ENCODE peak calls at places on chromosome X, in eight cellular contexts. F is GM23338; B is lower lobe of right lung; M is CD4-positive, alpha-beta T cell; Y is mesothelial cell of epicardium; G is endothelial cell; V is fibroblast of the aortic adventitia; P is D721Med. L is an unnamed sample.

GRCh38 chrX:11349661-11350337 is 56.6 kb downstream of the AMELX start:
- DNase-seq in F (no peak), B (no peak), M (no peak), Y (no peak), G (no peak), V (no peak), P (no peak), L (no peak)

GRCh38 chrX:132750312-132751042 is 208.0 kb downstream of the HS6ST2 start:
- DNase-seq in F (no peak), B (no peak), M (no peak), Y (no peak), G (no peak), V (no peak), P (no peak), L (no peak)

GRCh38 chrX:119880552-119881437 is 9.2 kb downstream of the NDUFA1 start:
- DNase-seq in F (peak), B (no peak), M (no peak), Y (no peak), G (peak), V (peak), P (no peak), L (peak)

GRCh38 chrX:1451676-1452496 is 823 bp downstream of the ASMTL start:
- DNase-seq in F (no peak), B (no peak), M (no peak), Y (peak), G (peak), V (no peak), P (no peak), L (no peak)

GRCh38 chrX:83495882-83496281 is 12.2 kb upstream of the POU3F4 start:
- DNase-seq in F (no peak), B (no peak), M (no peak), Y (no peak), G (no peak), V (no peak), P (no peak), L (no peak)

GRCh38 chrX:108261541-108262218 is 170.1 kb downstream of the ATG4A start:
- DNase-seq in F (no peak), B (no peak), M (no peak), Y (no peak), G (no peak), V (peak), P (no peak), L (peak)

GRCh38 chrX:125203379-125203736 is 116.3 kb upstream of the TEX13C start:
- DNase-seq in F (peak), B (no peak), M (no peak), Y (peak), G (peak), V (no peak), P (no peak), L (no peak)

GRCh38 chrX:83022020-83022419 is 486.1 kb upstream of the POU3F4 start:
- DNase-seq in F (no peak), B (no peak), M (no peak), Y (no peak), G (no peak), V (no peak), P (no peak), L (peak)

GRCh38 chrX:1528884-1529203 is 8.1 kb downstream of the P2RY8 start:
- DNase-seq in F (no peak), B (no peak), M (no peak), Y (no peak), G (no peak), V (no peak), P (no peak), L (no peak)

GRCh38 chrX:9708923-9709553 is 56.6 kb downstream of the GPR143 start:
- DNase-seq in F (peak), B (peak), M (peak), Y (peak), G (peak), V (peak), P (peak), L (peak)

GRCh38 chrX:105461013-105461412 is 240.5 kb upstream of the TEX13A start:
- DNase-seq in F (no peak), B (no peak), M (no peak), Y (no peak), G (no peak), V (no peak), P (no peak), L (peak)

GRCh38 chrX:65644621-65645287 is 22.7 kb upstream of the MSN start:
- DNase-seq in F (no peak), B (peak), M (no peak), Y (no peak), G (no peak), V (peak), P (no peak), L (peak)

GRCh38 chrX:96447161-96447560 is 237.5 kb upstream of the DIAPH2 start:
- DNase-seq in F (no peak), B (no peak), M (no peak), Y (no peak), G (no peak), V (no peak), P (no peak), L (no peak)

GRCh38 chrX:154417157-154417556 is 5.8 kb downstream of the TAFAZZIN start:
- DNase-seq in F (no peak), B (no peak), M (no peak), Y (no peak), G (no peak), V (no peak), P (no peak), L (no peak)

GRCh38 chrX:10620121-10620699 is at the start of gene MID1:
- DNase-seq in F (peak), B (peak), M (no peak), Y (peak), G (peak), V (peak), P (peak), L (peak)

GRCh38 chrX:51743179-51743957 is at the start of gene GSPT2:
- DNase-seq in F (peak), B (peak), M (peak), Y (peak), G (peak), V (peak), P (no peak), L (peak)

GRCh38 chrX:7059214-7059838 is 88.2 kb upstream of the STS start:
- DNase-seq in F (no peak), B (no peak), M (no peak), Y (no peak), G (no peak), V (no peak), P (no peak), L (no peak)

GRCh38 chrX:45781901-45782553 is 581.4 kb upstream of the DIPK2B start:
- DNase-seq in F (peak), B (no peak), M (no peak), Y (no peak), G (no peak), V (peak), P (no peak), L (peak)

GRCh38 chrX:139187738-139188137 is 342.8 kb upstream of the F9 start:
- DNase-seq in F (no peak), B (no peak), M (no peak), Y (no peak), G (no peak), V (no peak), P (no peak), L (no peak)

GRCh38 chrX:137033774-137034507 is at the start of gene GPR101:
- DNase-seq in F (peak), B (no peak), M (no peak), Y (no peak), G (no peak), V (no peak), P (no peak), L (no peak)

GRCh38 chrX:103367502-103367901 is 8.8 kb upstream of the BEX3 start:
- DNase-seq in F (peak), B (no peak), M (no peak), Y (no peak), G (no peak), V (no peak), P (no peak), L (peak)

GRCh38 chrX:23857935-23858334 is 49.8 kb downstream of the APOO start:
- DNase-seq in F (no peak), B (no peak), M (no peak), Y (no peak), G (no peak), V (no peak), P (no peak), L (no peak)

GRCh38 chrX:41730101-41730500 is 6.1 kb downstream of the GPR82 start:
- DNase-seq in F (no peak), B (no peak), M (no peak), Y (no peak), G (no peak), V (peak), P (no peak), L (peak)

DNA sequence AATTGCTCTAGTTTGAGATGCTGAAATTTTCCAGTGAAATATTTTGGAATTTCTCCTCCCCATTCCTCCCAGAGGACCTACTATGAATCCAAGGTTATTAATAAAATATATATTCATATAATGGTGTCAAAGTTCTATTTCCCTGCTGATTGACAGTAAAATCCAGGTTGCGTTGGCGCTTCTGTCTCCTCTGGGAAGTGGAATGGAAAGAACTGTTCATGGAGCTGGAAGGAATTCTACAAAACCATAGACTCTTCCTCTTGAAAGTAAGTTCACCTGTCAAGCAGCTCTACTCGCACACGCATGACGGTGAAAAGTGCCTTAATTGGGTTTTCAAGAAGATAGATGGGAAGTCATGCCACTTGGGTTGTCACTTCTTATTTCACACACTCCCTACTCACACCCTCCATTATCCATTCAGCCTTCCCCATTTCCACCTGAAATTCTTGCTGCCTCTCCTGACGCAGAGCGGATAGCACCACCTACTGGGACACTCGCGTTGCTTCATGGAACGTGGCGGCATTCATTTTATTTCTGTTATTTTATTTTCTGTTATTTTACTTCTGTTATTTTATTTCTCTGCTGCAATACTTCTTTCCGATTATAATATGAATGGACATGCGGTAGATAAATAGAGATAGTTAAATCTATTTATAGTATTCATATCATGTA is 351.5 kb downstream of the NLGN4X start:
- DNase-seq in F (peak), B (no peak), M (no peak), Y (no peak), G (peak), V (no peak), P (no peak), L (no peak)
- TF ChIP-seq CTCF in F (peak), B (peak), M (no peak), Y (peak), G (peak), V (no peak), P (peak), L (peak)

GRCh38 chrX:20263474-20263873 is 3.2 kb downstream of the RPS6KA3 start:
- DNase-seq in F (no peak), B (no peak), M (no peak), Y (no peak), G (no peak), V (peak), P (no peak), L (peak)

GRCh38 chrX:20265726-20266681 is 705 bp downstream of the RPS6KA3 start:
- DNase-seq in F (peak), B (peak), M (no peak), Y (no peak), G (peak), V (no peak), P (no peak), L (peak)

GRCh38 chrX:20266810-20267598 is at the start of gene RPS6KA3:
- DNase-seq in F (peak), B (peak), M (peak), Y (peak), G (peak), V (peak), P (peak), L (peak)

GRCh38 chrX:20267599-20267923 is 852 bp upstream of the RPS6KA3 start:
- DNase-seq in F (no peak), B (no peak), M (no peak), Y (no peak), G (no peak), V (no peak), P (no peak), L (no peak)

DNA sequence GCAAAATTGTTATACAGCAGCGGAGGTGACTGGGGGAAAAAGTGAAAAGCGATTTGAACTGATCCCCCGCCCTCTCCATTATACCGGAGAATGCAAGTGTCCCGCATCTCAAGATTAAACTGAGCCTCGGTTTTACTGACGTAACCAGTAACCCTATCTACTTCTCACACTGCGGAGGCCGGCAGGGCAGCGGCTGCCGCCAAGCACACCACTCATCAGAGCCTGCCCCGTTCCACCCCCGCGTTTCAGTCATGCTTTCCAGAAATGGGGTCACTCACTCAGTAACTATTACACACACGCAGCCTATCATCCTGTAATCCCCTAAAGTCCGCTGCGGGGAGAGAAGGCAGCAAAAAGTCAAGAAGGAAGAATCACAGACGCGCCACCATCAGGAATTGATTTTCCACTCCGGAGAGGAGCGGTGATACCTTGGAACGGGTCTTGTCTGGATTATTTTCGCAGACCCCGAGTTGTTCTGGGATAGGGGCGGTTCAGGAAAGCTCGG is 1.4 kb downstream of the RPS6KA3 start:
- DNase-seq in F (peak), B (peak), M (peak), Y (no peak), G (peak), V (peak), P (no peak), L (peak)
- TF ChIP-seq CTCF in F (no peak), B (no peak), M (no peak), Y (no peak), G (no peak), V (no peak), P (no peak), L (no peak)

DNA sequence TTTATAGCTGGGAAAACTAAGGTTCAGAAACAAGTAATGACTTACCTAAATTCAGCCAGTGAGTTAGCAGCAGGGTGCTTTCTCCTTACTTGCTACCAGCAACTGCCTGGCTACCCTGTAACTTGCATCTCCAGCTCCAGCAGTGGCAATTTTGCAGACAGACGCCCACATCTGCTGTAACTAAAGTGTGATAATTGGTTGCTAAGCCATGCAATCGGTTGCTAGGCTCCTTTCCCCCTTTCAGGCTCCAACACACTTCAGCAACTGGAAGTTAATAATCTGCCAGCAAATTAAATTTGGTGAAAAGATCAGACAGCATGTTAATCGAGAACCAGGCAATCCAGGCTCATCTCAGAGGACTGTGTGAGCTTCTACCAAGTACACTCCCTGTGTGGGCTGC is 24.1 kb upstream of the ARHGEF9 start:
- DNase-seq in F (no peak), B (no peak), M (no peak), Y (no peak), G (no peak), V (no peak), P (no peak), L (no peak)
- TF ChIP-seq CTCF in F (no peak), B (no peak), M (no peak), Y (no peak), G (no peak), V (no peak), P (no peak), L (no peak)

DNA sequence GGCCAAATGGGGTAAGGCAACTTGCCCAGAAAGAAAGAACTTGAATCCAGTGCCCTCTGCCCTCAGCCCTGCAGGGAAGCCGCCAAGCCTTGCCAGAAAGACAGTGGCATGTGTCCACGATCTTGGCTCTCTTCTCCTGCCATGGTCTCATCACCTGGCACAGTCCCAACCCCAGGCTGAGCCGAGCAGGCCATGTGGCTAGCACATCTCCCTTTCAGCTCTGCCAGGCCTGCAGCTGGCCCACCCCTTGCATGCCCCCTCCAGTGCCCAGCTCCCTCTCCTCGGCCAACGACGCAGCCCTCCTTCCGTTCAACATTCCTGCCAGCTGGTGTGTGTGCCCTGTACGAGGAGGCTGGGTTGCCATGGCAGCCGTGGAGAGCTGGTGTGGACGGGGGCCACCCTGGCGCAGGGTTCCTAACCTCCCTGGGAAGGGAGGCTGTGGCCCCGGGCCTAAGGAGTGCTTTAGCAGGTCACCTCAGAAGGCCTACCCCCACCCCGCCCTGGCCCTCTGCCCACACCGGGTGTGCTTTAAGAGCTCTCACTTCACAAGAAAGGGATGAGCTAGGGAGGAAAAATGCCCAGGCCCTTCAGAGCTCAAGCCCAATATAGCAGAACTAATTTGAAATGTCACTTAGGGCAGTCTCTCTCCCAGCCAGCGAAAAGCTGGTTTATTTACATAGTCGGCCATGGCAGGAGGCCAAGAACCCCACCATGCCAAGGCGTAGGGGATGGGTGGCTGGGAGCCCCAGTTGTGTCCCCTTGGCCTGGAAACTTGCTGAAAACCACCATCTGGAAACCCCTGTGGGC is 73.1 kb upstream of the PJA1 start:
- DNase-seq in F (no peak), B (no peak), M (no peak), Y (no peak), G (no peak), V (no peak), P (no peak), L (peak)
- TF ChIP-seq CTCF in F (no peak), B (no peak), M (no peak), Y (no peak), G (no peak), V (no peak), P (no peak), L (no peak)

DNA sequence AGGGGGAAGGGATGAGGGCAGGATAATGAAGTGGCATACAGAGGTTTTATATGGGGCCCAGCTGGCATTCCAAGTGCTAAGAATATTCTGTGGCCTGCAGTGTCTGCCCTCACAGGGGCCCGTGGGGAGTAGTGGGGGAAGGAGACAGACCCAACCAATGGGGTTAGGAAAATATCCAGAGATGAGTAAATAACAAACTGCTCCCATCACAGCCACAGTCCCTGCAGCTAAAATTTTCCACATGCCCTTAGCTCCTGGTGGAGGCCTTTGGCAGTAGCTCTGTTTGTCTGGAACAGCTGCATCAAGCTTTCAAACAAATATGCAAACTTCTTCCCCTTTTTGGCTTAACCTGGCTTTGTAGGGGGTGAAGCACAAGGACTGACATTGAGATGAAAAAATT is 3.1 kb downstream of the SRPX2 start:
- DNase-seq in F (no peak), B (no peak), M (no peak), Y (no peak), G (no peak), V (peak), P (no peak), L (peak)
- TF ChIP-seq CTCF in F (no peak), B (no peak), M (no peak), Y (no peak), G (no peak), V (peak), P (no peak), L (peak)

DNA sequence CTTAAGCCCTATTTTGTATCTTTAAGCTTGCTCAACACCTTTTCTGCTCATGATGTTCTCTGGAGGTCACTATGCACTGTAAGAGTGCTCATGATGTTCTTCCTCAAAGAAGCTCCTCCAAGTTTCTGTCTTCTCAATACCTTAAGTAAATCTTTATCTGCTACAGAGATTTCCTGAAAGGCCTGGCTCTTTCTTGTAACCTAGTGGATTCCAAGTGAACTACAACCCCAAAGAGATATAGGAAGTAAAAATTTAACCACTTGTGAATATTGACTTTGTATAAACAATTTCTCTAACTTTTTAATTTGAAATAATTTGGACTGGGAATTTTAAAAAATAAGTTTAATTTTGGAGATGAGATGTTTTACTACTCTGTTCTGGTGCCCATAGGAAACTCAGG is 39.3 kb upstream of the XK start:
- DNase-seq in F (no peak), B (no peak), M (no peak), Y (no peak), G (no peak), V (no peak), P (no peak), L (peak)
- TF ChIP-seq CTCF in F (no peak), B (no peak), M (no peak), Y (peak), G (peak), V (peak), P (no peak), L (no peak)

DNA sequence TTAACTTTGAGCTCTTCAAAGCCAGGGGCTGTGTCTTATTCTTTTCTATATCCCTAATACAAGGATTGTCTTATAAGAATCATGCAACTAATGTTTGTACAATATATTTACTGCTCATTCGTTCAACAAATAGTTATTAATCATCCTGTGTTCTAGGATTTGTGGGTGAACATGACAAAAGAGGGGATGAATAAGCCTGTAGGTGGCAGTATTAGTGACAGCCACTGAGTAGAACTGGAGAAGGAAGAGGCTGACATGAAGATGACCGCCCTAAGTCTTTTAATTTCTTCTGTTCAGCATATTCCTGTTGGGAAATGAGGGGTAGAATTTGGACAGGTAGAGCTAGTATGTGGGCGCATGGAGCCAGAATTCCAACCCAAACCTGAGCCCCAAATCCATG is 11.9 kb upstream of the LINC00632 start:
- DNase-seq in F (peak), B (no peak), M (no peak), Y (no peak), G (no peak), V (no peak), P (no peak), L (no peak)
- TF ChIP-seq CTCF in F (peak), B (no peak), M (no peak), Y (no peak), G (no peak), V (no peak), P (peak), L (no peak)

L was measured in choroid plexus epithelial cell.